ENCODE peak calls at places on chromosome 4, in six cellular contexts. H, N, V, K, T and Z are unnamed samples.

GRCh38 chr4:140068247-140068646 is 85.7 kb downstream of the MAML3 start:
- DNase-seq in H (no peak), T (no peak), N (no peak), K (no peak), V (no peak), Z (no peak)

GRCh38 chr4:7901274-7901845 is 38.3 kb downstream of the AFAP1 start:
- DNase-seq in H (no peak), V (no peak), K (no peak), N (peak), T (no peak), Z (no peak)

GRCh38 chr4:82388405-82388804 is 14.6 kb upstream of the HNRNPD start:
- DNase-seq in N (no peak), K (no peak), H (no peak), T (no peak), V (no peak), Z (no peak)

GRCh38 chr4:98394134-98394533 is 132.9 kb downstream of the RAP1GDS1 start:
- DNase-seq in K (no peak), T (no peak), N (peak), H (no peak), V (no peak), Z (no peak)

GRCh38 chr4:114015444-114015899 is 36.0 kb upstream of the ARSJ start:
- DNase-seq in V (no peak), K (peak), N (peak), T (no peak), H (peak), Z (no peak)

GRCh38 chr4:52979821-52980590 is 117.9 kb downstream of the RASL11B start:
- DNase-seq in T (no peak), H (no peak), K (no peak), N (no peak), V (no peak), Z (no peak)

GRCh38 chr4:147110968-147111367 is 165.3 kb upstream of the TTC29 start:
- DNase-seq in K (peak), V (no peak), N (no peak), H (no peak), T (no peak), Z (no peak)

GRCh38 chr4:3719836-3720235 is 46.3 kb upstream of the ADRA2C start:
- DNase-seq in T (no peak), N (no peak), V (no peak), H (no peak), K (no peak), Z (no peak)

GRCh38 chr4:1211371-1211770 is 37.6 kb downstream of the CTBP1 start:
- DNase-seq in K (no peak), T (no peak), N (no peak), H (no peak), V (no peak), Z (no peak)

GRCh38 chr4:118155516-118155915 is 121.2 kb downstream of the NDST3 start:
- DNase-seq in K (no peak), H (no peak), N (no peak), V (no peak), T (no peak), Z (no peak)

GRCh38 chr4:11469900-11470708 is 41.4 kb upstream of the HS3ST1 start:
- DNase-seq in K (no peak), V (no peak), H (no peak), T (no peak), N (no peak), Z (no peak)

GRCh38 chr4:2944091-2944482 is 19.1 kb downstream of the NOP14 start:
- DNase-seq in T (no peak), K (no peak), N (no peak), V (no peak), H (no peak), Z (no peak)

GRCh38 chr4:89307446-89308160 is at the start of gene GPRIN3:
- DNase-seq in V (peak), H (no peak), K (peak), N (peak), T (peak), Z (peak)

GRCh38 chr4:169282429-169283113 is 11.8 kb upstream of the SH3RF1 start:
- DNase-seq in H (no peak), N (no peak), T (no peak), V (no peak), K (no peak), Z (no peak)

GRCh38 chr4:123776267-123776666 is 379.7 kb downstream of the SPRY1 start:
- DNase-seq in V (no peak), N (no peak), K (no peak), H (no peak), T (no peak), Z (no peak)

GRCh38 chr4:43339435-43339834 is 446.9 kb downstream of the GRXCR1 start:
- DNase-seq in V (no peak), N (peak), K (peak), T (no peak), H (no peak), Z (no peak)

DNA sequence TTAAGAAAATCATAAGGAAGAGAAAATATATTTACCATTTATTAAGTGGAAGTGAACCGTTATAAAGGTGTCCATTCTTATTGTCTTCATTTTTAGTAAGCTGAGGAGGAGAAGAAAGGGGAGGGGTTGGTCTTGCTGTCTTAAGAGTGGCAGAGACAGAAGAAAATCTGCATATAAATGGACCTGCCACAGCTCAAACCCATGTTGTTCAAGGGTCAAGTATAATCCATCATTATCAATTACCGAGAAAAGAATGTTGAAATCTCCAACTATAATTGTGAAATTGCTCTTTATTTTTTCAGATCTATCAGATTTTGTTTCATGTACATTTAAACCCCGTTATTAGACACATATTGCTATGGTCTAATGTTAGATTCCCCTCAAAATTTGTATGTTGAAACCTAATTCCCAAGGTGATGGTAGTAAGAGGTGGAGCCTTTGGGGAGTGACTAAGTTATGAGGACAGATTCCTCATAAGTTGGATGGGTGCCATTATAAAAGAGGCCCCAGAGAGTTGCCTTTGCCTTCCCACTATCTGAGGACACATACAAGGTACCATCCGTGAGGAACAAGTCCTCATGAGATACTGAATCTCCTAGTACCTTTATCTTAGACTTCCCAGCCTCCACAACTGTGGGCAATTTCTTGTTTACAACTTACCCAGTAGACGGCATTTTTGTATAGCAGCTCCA is 58.5 kb upstream of the SMAD1 start:
- DNase-seq in N (no peak), V (no peak), T (no peak), K (no peak), H (no peak), Z (no peak)
- TF ChIP-seq CTCF in N (no peak), V (no peak), T (no peak), K (no peak), H (no peak), Z (no peak)

DNA sequence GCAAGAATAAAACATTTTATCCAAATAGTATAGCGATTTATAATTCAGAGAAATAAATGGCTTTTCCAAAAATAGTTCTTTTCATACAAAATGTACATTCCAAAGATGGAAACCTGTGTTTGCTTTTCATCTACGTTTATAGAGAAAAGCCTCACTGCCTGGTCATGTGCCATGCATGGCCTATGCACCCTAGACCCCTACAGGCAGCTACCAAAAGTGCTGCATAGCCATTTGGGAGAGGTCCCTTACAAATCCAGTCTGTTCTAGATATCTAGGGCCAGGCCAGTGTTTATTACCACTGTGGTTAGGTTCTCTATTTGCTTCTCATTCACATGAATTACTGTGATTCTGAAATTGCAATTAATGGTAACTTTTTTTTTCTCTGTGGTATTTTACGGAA is 17.2 kb downstream of the HMGB2 start:
- DNase-seq in T (no peak), H (no peak), K (peak), N (no peak), V (no peak), Z (no peak)
- TF ChIP-seq CTCF in T (no peak), H (peak), K (no peak), N (peak), V (no peak), Z (no peak)

DNA sequence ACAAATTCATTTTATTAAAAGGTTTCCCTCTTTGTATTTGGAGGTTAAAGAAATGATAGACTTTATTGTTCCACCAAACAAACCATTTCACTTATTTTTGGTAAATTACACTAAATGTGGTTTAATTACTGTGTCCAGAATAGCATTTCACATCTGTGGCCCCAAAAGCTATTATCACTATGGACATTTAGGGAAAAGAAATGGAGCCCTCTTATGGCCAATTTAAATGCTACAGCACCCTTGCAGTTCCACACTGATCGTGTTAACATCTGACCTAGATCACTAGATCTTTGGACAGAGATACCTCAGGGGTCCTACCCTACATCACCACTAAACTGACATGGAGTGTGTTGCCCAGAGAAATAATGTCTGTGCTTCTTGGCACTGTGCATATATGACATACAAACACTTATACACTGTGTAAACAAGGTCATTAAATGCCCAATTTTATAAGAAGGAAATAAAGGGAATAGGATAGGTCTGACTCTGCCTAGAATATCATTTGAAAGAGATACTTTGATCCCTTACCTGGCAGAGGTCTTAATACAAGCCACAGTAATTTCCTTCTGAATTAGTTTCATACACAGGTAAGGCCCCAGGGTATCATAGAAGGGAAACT is 163.9 kb downstream of the KDR start:
- DNase-seq in T (peak), K (peak), H (peak), N (peak), V (no peak), Z (no peak)
- TF ChIP-seq CTCF in T (peak), K (peak), H (peak), N (peak), V (no peak), Z (peak)

DNA sequence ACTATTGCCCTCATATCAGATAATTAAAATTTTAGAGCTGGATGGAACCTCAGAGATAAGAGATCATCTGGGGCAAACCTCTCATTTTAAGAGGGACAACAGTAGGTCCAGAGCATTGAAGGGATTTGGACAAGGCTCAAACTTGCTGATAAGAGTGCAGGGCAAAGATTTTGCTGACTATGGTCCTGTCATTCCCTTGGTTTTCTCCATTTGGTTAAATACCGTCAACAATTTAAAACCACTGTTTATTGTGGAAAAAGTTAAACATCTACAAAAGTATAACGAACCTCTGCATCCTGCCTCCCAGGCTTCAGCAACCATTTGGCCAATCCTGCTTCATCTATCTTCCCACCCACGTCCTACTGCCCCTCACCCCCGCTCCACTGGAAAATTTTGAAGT is 10.7 kb upstream of the KIT start:
- DNase-seq in V (no peak), N (no peak), H (no peak), K (no peak), T (no peak), Z (no peak)
- TF ChIP-seq CTCF in V (no peak), N (no peak), H (no peak), K (no peak), T (no peak), Z (no peak)

GRCh38 chr4:108203377-108203776 is 34.6 kb upstream of the LEF1 start:
- DNase-seq in T (no peak), H (no peak), V (no peak), K (no peak), N (no peak), Z (no peak)

GRCh38 chr4:108204518-108204917 is 35.8 kb upstream of the LEF1 start:
- DNase-seq in H (no peak), V (no peak), K (no peak), N (peak), T (no peak), Z (no peak)

GRCh38 chr4:108209489-108209888 is 40.8 kb upstream of the LEF1 start:
- DNase-seq in K (no peak), H (no peak), T (no peak), V (no peak), N (no peak), Z (no peak)

GRCh38 chr4:108201774-108202173 is 33.0 kb upstream of the LEF1 start:
- DNase-seq in V (no peak), H (no peak), T (no peak), K (no peak), N (no peak), Z (no peak)

GRCh38 chr4:108205859-108206258 is 37.1 kb upstream of the LEF1 start:
- DNase-seq in K (no peak), T (no peak), N (no peak), V (no peak), H (no peak), Z (no peak)
- TF ChIP-seq CTCF in K (no peak), T (no peak), N (no peak), V (no peak), H (no peak), Z (no peak)

GRCh38 chr4:162699629-162700028 is 467.1 kb downstream of the NAF1 start:
- DNase-seq in K (no peak), H (no peak), V (no peak), N (no peak), T (no peak), Z (no peak)
- TF ChIP-seq CTCF in K (no peak), H (no peak), V (no peak), N (no peak), T (no peak), Z (no peak)

GRCh38 chr4:172308078-172308477 is 494.9 kb downstream of the GALNTL6 start:
- DNase-seq in T (no peak), N (no peak), V (no peak), K (no peak), H (no peak), Z (no peak)
- TF ChIP-seq CTCF in T (no peak), N (no peak), V (no peak), K (no peak), H (no peak), Z (no peak)

GRCh38 chr4:148574066-148574465 is 131.9 kb upstream of the NR3C2 start:
- DNase-seq in N (no peak), K (no peak), T (no peak), V (no peak), H (no peak), Z (no peak)
- TF ChIP-seq CTCF in N (no peak), K (no peak), T (no peak), V (no peak), H (no peak), Z (no peak)

DNA sequence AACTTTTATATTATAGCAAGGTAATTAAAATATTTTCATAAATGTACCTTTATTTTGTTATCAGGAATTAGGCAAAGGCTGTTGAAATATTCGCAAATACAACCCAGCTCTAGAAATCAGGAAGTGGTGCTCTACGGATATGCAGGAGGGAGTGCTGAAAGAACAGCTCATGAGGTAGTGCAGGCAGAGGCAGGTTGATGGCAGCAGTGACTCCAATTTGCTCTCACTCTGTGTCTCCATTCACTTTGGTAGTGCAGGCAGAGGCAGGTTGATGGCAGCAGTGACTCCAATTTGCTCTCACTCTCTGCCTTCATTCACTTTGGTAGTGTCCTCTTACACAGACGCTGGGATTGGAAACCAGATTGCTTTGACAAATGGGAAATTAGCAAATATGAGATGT is 277.9 kb downstream of the TRIML1 start:
- DNase-seq in K (no peak), H (no peak), T (no peak), N (no peak), V (no peak), Z (no peak)
- TF ChIP-seq CTCF in K (no peak), H (no peak), T (no peak), N (no peak), V (no peak), Z (no peak)

GRCh38 chr4:153465922-153466636 is at the start of gene TMEM131L:
- DNase-seq in V (peak), H (no peak), K (peak), T (peak), N (peak), Z (peak)
- TF ChIP-seq CTCF in V (no peak), H (no peak), K (peak), T (no peak), N (peak), Z (no peak)